ENCODE peak calls at places on chromosomes 5 and 9, in five cellular contexts. F is DMS153, Y is C1 segment of cervical spinal cord, Q is H4, O is MM.1S. X is an unnamed sample.

GRCh38 chr9:135669616-135670285 is 6.6 kb downstream of the LCN9 start:
- DNase-seq in O (no peak), Y (no peak), Q (no peak), F (no peak), X (no peak)

GRCh38 chr5:54362434-54362833 is 52.1 kb upstream of the ARL15 start:
- DNase-seq in O (no peak), Y (no peak), F (no peak), Q (no peak), X (no peak)

GRCh38 chr5:169651526-169651925 is 14.5 kb downstream of the DOCK2 start:
- DNase-seq in F (no peak), Y (no peak), O (no peak), Q (no peak), X (no peak)

GRCh38 chr5:122439645-122440044 is 127.6 kb downstream of the SNCAIP start:
- DNase-seq in Q (no peak), Y (no peak), O (no peak), F (no peak), X (no peak)

GRCh38 chr5:141525659-141526058 is 36.8 kb downstream of the PCDHGC5 start:
- DNase-seq in F (no peak), Q (no peak), Y (no peak), O (no peak), X (no peak)

GRCh38 chr9:37511006-37511714 is 25.4 kb downstream of the POLR1E start:
- DNase-seq in O (no peak), Y (no peak), Q (no peak), F (no peak), X (no peak)

GRCh38 chr5:35659556-35659955 is 41.9 kb downstream of the SPEF2 start:
- DNase-seq in O (no peak), F (no peak), Q (no peak), Y (no peak), X (no peak)

GRCh38 chr9:128792978-128793686 is 6.1 kb downstream of the TBC1D13 start:
- DNase-seq in Q (no peak), F (no peak), Y (no peak), O (no peak), X (no peak)

GRCh38 chr9:94900222-94901018 is 173.9 kb downstream of the AOPEP start:
- DNase-seq in F (no peak), Q (peak), Y (no peak), O (no peak), X (no peak)

GRCh38 chr9:70480405-70480980 is 66.0 kb upstream of the KLF9 start:
- DNase-seq in Y (no peak), O (no peak), Q (no peak), F (peak), X (no peak)

GRCh38 chr5:97077246-97077645 is 65.2 kb downstream of the LIX1 start:
- DNase-seq in Q (no peak), O (no peak), F (no peak), Y (no peak), X (no peak)